ENCODE peak calls at places on chromosome 13, in five cellular contexts. A is activated CD8-positive, alpha-beta memory T cell treated with anti-CD3 and anti-CD28 coated beads, Interleukin-2, amount 10 ng/mL, durations not matched to agents 7 days and 5 days; O is T-cell; K is naive B cell; P is left cardiac atrium. B is an unnamed sample.

GRCh38 chr13:27662738-27663470 is 41.2 kb downstream of the POLR1D start:
- ATAC-seq in A (no peak), K (no peak), P (peak), O (no peak), B (no peak)

GRCh38 chr13:104024416-104025170 is 958.4 kb upstream of the SLC10A2 start:
- ATAC-seq in A (no peak), K (no peak), P (no peak), O (no peak), B (no peak)

GRCh38 chr13:100306444-100306999 is 217.6 kb downstream of the PCCA start:
- ATAC-seq in K (no peak), P (no peak), A (no peak), O (no peak), B (no peak)

GRCh38 chr13:67369895-67370660 is 139.9 kb upstream of the PCDH9 start:
- ATAC-seq in A (no peak), K (no peak), P (no peak), O (no peak), B (peak)

GRCh38 chr13:85659493-85659892 is 139.7 kb downstream of the SLITRK6 start:
- ATAC-seq in P (no peak), O (no peak), A (no peak), K (no peak), B (no peak)

GRCh38 chr13:100274942-100275506 is 186.1 kb downstream of the PCCA start:
- ATAC-seq in O (no peak), K (no peak), P (no peak), A (no peak), B (no peak)

GRCh38 chr13:23755040-23755439 is 134.2 kb downstream of the MIPEP start:
- ATAC-seq in A (no peak), K (no peak), P (no peak), O (no peak), B (no peak)

GRCh38 chr13:96946709-96947311 is 47.5 kb downstream of the OXGR1 start:
- ATAC-seq in K (no peak), P (peak), O (no peak), A (no peak), B (no peak)

GRCh38 chr13:34076319-34076718 is 258.4 kb downstream of the RFC3 start:
- ATAC-seq in O (no peak), A (no peak), P (no peak), K (no peak), B (no peak)

GRCh38 chr13:23505007-23505406 is 65.2 kb upstream of the TNFRSF19 start:
- ATAC-seq in A (no peak), P (no peak), O (no peak), K (no peak), B (no peak)

GRCh38 chr13:23966691-23967615 is 69.7 kb upstream of the C1QTNF9B start:
- ATAC-seq in A (peak), O (peak), P (no peak), K (no peak), B (no peak)

GRCh38 chr13:52852444-52852843 is 4.0 kb upstream of the PCDH8 start:
- ATAC-seq in O (no peak), P (no peak), K (no peak), A (no peak), B (no peak)

GRCh38 chr13:79943633-79944032 is 397.3 kb downstream of the SPRY2 start:
- ATAC-seq in P (no peak), K (no peak), O (no peak), A (no peak), B (no peak)

GRCh38 chr13:96181886-96182285 is 92.0 kb downstream of the HS6ST3 start:
- ATAC-seq in K (no peak), P (no peak), O (no peak), A (no peak), B (peak)

B was measured in gastroesophageal sphincter.